ENCODE peak calls at places on chromosomes 1 and 21, in four cellular contexts. G, S, P and O are unnamed samples.

GRCh38 chr1:147292012-147292411 is 49.5 kb downstream of the CHD1L start:
- DNase-seq in G (no peak), S (peak; percentile 86), P (no peak), O (no peak)

GRCh38 chr1:62417351-62417999 is 19.4 kb upstream of the USP1 start:
- DNase-seq in G (no peak), S (peak; percentile 5), P (no peak), O (no peak)

GRCh38 chr1:7281821-7282220 is 489.3 kb upstream of the VAMP3 start:
- DNase-seq in G (no peak), S (peak; percentile 76), P (no peak), O (no peak)

GRCh38 chr1:185319152-185319501 is 2.1 kb upstream of the IVNS1ABP start:
- DNase-seq in G (no peak), S (no peak), P (no peak), O (no peak)

GRCh38 chr1:199691540-199691939 is 336.0 kb upstream of the NR5A2 start:
- DNase-seq in G (no peak), S (peak; percentile 92), P (no peak), O (no peak)

GRCh38 chr1:45617618-45618017 is 6.2 kb downstream of the CCDC17 start:
- DNase-seq in G (no peak), S (peak; percentile 58), P (no peak), O (no peak)

GRCh38 chr1:86356247-86356646 is 39.9 kb downstream of the ODF2L start:
- DNase-seq in G (no peak), S (no peak), P (no peak), O (no peak)

GRCh38 chr1:109264379-109264755 is 15.0 kb downstream of the CELSR2 start:
- DNase-seq in G (no peak), S (no peak), P (no peak), O (no peak)

GRCh38 chr1:182616130-182617074 is 12.2 kb upstream of the RGS16 start:
- DNase-seq in G (peak; percentile 98), S (peak; percentile 41), P (no peak), O (peak; percentile 92)

GRCh38 chr1:169527461-169528213 is 41.9 kb upstream of the SLC19A2 start:
- DNase-seq in G (no peak), S (peak; percentile 36), P (no peak), O (no peak)

GRCh38 chr1:152449661-152450060 is 35.6 kb upstream of the CRNN start:
- DNase-seq in G (no peak), S (no peak), P (no peak), O (peak; percentile 48)

GRCh38 chr1:85202092-85202863 is 1.5 kb upstream of the SYDE2 start:
- DNase-seq in G (no peak), S (no peak), P (no peak), O (peak; percentile 70)

GRCh38 chr1:159942700-159943640 is 2.4 kb downstream of the IGSF9 start:
- DNase-seq in G (no peak), S (no peak), P (no peak), O (no peak)

GRCh38 chr1:26029054-26029863 is 7.7 kb downstream of the EXTL1 start:
- DNase-seq in G (no peak), S (no peak), P (no peak), O (no peak)

GRCh38 chr1:7209340-7209739 is 424.1 kb downstream of the CAMTA1 start:
- DNase-seq in G (no peak), S (no peak), P (no peak), O (no peak)

GRCh38 chr1:32406629-32407111 is 12.4 kb upstream of the BSDC1 start:
- DNase-seq in G (no peak), S (no peak), P (peak; percentile 28), O (no peak)

GRCh38 chr1:29239142-29239541 is 2.8 kb downstream of the PTPRU start:
- DNase-seq in G (no peak), S (peak; percentile 33), P (peak; percentile 86), O (no peak)

GRCh38 chr1:9247894-9248293 is 13.3 kb downstream of the H6PD start:
- DNase-seq in G (no peak), S (no peak), P (no peak), O (no peak)

GRCh38 chr1:228151170-228151513 is 1.4 kb downstream of the GJC2 start:
- DNase-seq in G (no peak), S (no peak), P (no peak), O (no peak)

GRCh38 chr1:156099282-156099681 is 15.2 kb upstream of the LMNA start:
- DNase-seq in G (no peak), S (no peak), P (no peak), O (no peak)

GRCh38 chr1:46423574-46424240 is 29.6 kb downstream of the FAAH start:
- DNase-seq in G (no peak), S (no peak), P (no peak), O (no peak)

GRCh38 chr1:10521537-10522157 is 46.9 kb downstream of the PEX14 start:
- DNase-seq in G (no peak), S (no peak), P (no peak), O (no peak)

GRCh38 chr1:2544875-2545638 is 11.1 kb upstream of the TNFRSF14 start:
- DNase-seq in G (no peak), S (no peak), P (no peak), O (no peak)

GRCh38 chr1:2548068-2548589 is 8.0 kb upstream of the TNFRSF14 start:
- DNase-seq in G (peak; percentile 79), S (peak; percentile 63), P (peak; percentile 66), O (peak; percentile 90)

GRCh38 chr1:2546515-2547209 is 9.5 kb upstream of the TNFRSF14 start:
- DNase-seq in G (peak; percentile 95), S (peak; percentile 85), P (peak; percentile 75), O (peak; percentile 90)

GRCh38 chr1:2545754-2546514 is 10.2 kb upstream of the TNFRSF14 start:
- DNase-seq in G (peak; percentile 92), S (peak; percentile 87), P (peak; percentile 87), O (peak; percentile 93)

GRCh38 chr1:2547210-2548067 is 8.7 kb upstream of the TNFRSF14 start:
- DNase-seq in G (peak; percentile 68), S (no peak), P (no peak), O (peak; percentile 15)
- H3K9ac ChIP-seq in G (peak overlapping the region; percentile 71), S (no peak overlapping the region), P (peak overlapping the region; percentile 76), O (peak overlapping the region; percentile 88)

GRCh38 chr1:1627842-1628655 is 3.9 kb upstream of the MMP23B start:
- DNase-seq in G (no peak), S (no peak), P (no peak), O (no peak)
- H3K4me3 ChIP-seq in G (no peak overlapping the region), S (no peak overlapping the region), P (no peak overlapping the region), O (no peak overlapping the region)

DNA sequence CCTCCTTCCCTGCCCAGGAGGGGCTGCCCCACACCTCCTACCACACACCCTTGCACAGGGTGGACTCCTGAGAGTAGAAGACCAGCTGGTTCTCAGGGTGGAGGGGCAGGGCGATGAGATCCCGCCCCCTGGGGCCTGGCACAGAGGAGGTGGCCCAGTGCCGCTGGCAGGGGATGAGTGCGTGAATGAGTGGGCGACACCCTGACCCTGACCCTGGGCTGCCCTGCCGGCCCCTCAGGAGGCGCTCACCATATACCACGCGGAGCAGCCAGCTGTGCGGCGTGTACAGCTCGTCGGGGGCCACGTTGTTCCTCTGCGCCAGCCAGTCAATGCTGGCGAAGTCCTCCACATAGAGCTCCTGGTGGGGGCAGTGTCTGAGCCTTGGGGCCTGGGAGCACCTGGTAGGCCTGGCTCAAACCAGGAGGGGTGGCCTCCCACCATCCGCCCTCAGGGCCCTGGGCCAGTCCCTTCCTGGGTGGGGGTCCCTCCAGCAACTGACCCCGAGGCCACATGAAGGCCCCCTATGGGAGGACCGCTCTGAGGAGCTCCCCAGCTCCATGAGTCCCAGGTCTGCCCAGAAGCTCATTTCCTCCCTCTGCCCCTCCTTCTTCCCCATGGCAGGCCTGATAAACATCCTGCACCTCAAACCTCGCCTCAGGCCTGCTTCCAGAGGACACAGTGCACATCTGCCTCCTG is 13.0 kb downstream of the LSS start:
- DNase-seq in G (no peak), S (no peak), P (no peak), O (no peak)
- H3K27ac ChIP-seq in G (no peak overlapping the region), S (no peak overlapping the region), P (no peak overlapping the region), O (no peak overlapping the region)

GRCh38 chr1:24289937-24290595 is 29.1 kb upstream of the GRHL3 start:
- DNase-seq in G (no peak), S (peak; percentile 82), P (no peak), O (no peak)

GRCh38 chr1:24290933-24291487 is 28.1 kb upstream of the GRHL3 start:
- DNase-seq in G (no peak), S (no peak), P (no peak), O (no peak)

GRCh38 chr1:24292887-24293286 is 26.3 kb upstream of the GRHL3 start:
- DNase-seq in G (no peak), S (no peak), P (no peak), O (no peak)

GRCh38 chr1:24293392-24294227 is 25.5 kb upstream of the GRHL3 start:
- DNase-seq in G (no peak), S (no peak), P (no peak), O (no peak)

GRCh38 chr1:24292100-24292499 is 27.1 kb upstream of the GRHL3 start:
- DNase-seq in G (no peak), S (no peak), P (no peak), O (no peak)
- H3K9ac ChIP-seq in G (no peak overlapping the region), S (no peak overlapping the region), P (no peak overlapping the region), O (no peak overlapping the region)

GRCh38 chr1:150256193-150256548 is 1.4 kb upstream of the CA14 start:
- DNase-seq in G (no peak), S (no peak), P (no peak), O (no peak)
- H3K4me3 ChIP-seq in G (no peak overlapping the region), S (no peak overlapping the region), P (peak overlapping the region; percentile 68), O (peak overlapping the region; percentile 59)

GRCh38 chr1:100411019-100411418 is 58.7 kb downstream of the CDC14A start:
- DNase-seq in G (no peak), S (no peak), P (no peak), O (no peak)
- H3K27ac ChIP-seq in G (no peak overlapping the region), S (no peak overlapping the region), P (no peak overlapping the region), O (no peak overlapping the region)

DNA sequence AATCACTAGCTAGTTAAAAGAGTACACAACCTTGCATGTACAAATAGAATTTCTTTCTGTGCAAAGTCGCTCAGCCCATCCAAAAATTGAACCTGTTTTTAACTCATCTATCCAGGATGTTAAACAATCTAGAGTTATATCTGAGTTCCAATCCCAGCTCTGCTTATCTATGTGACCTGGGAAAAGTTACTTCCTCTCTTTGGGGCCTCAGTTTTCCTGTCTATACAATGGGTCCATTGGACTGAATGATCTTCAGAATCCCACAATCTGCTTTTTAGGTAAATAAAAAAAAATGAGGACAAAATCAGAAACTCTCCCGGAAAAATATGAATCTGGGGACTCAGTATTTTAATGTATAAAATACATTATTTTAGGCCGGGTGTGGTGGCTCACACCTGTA is 389.5 kb upstream of the PROX1 start:
- DNase-seq in G (no peak), S (no peak), P (no peak), O (no peak)
- H3K9ac ChIP-seq in G (no peak overlapping the region), S (no peak overlapping the region), P (no peak overlapping the region), O (no peak overlapping the region)

GRCh38 chr1:233368106-233368783 is 40.7 kb downstream of the MAP3K21 start:
- DNase-seq in G (no peak), S (peak; percentile 48), P (no peak), O (no peak)
- H3K4me3 ChIP-seq in G (no peak overlapping the region), S (no peak overlapping the region), P (no peak overlapping the region), O (no peak overlapping the region)

GRCh38 chr1:55522353-55522903 is 307.3 kb upstream of the USP24 start:
- DNase-seq in G (no peak), S (no peak), P (no peak), O (no peak)
- H3K27ac ChIP-seq in G (no peak overlapping the region), S (no peak overlapping the region), P (no peak overlapping the region), O (no peak overlapping the region)